ENCODE peak calls at places on chromosomes 5 and 9, in nine cellular contexts. One of them, this sample, is unnamed. For H3K4me1, the result is how much of the 10 kb centered on the place peaks cover.

GRCh38 chr5:97838214-97838613 is 655.2 kb upstream of the RIOK2 start:
- DNase-seq in hepatocyte: no peak
- DNase-seq in fibroblast of lung: peak
- DNase-seq in H9: no peak
- DNase-seq in mammary epithelial cell: peak
- DNase-seq in HCT116: peak
- DNase-seq in mesenchymal stem cell: peak
- DNase-seq in GM23338: no peak
- DNase-seq in GM23248: peak
- DNase-seq in this sample: peak

GRCh38 chr9:93601666-93602065 is 25.3 kb downstream of the PHF2 start:
- DNase-seq in hepatocyte: no peak
- DNase-seq in fibroblast of lung: no peak
- DNase-seq in H9: no peak
- DNase-seq in mammary epithelial cell: no peak
- DNase-seq in HCT116: no peak
- DNase-seq in mesenchymal stem cell: no peak
- DNase-seq in GM23338: no peak
- DNase-seq in GM23248: no peak
- DNase-seq in this sample: no peak

GRCh38 chr9:87140142-87140541 is 192.8 kb upstream of the GAS1 start:
- DNase-seq in hepatocyte: no peak
- DNase-seq in fibroblast of lung: no peak
- DNase-seq in H9: no peak
- DNase-seq in mammary epithelial cell: no peak
- DNase-seq in HCT116: no peak
- DNase-seq in mesenchymal stem cell: no peak
- DNase-seq in GM23338: no peak
- DNase-seq in GM23248: no peak
- DNase-seq in this sample: no peak

GRCh38 chr5:173645437-173645807 is 29.0 kb upstream of the BOD1 start:
- DNase-seq in hepatocyte: peak
- DNase-seq in fibroblast of lung: no peak
- DNase-seq in H9: peak
- DNase-seq in mammary epithelial cell: no peak
- DNase-seq in HCT116: no peak
- DNase-seq in mesenchymal stem cell: peak
- DNase-seq in GM23338: peak
- DNase-seq in GM23248: peak
- DNase-seq in this sample: peak

GRCh38 chr5:156359452-156359851 is 32.5 kb downstream of the SGCD start:
- DNase-seq in hepatocyte: no peak
- DNase-seq in fibroblast of lung: peak
- DNase-seq in H9: no peak
- DNase-seq in mammary epithelial cell: no peak
- DNase-seq in HCT116: no peak
- DNase-seq in mesenchymal stem cell: peak
- DNase-seq in GM23338: no peak
- DNase-seq in GM23248: peak
- DNase-seq in this sample: peak

GRCh38 chr5:120396186-120396585 is 67.9 kb upstream of the PRR16 start:
- DNase-seq in hepatocyte: no peak
- DNase-seq in fibroblast of lung: peak
- DNase-seq in H9: no peak
- DNase-seq in mammary epithelial cell: peak
- DNase-seq in HCT116: no peak
- DNase-seq in mesenchymal stem cell: peak
- DNase-seq in GM23338: no peak
- DNase-seq in GM23248: peak
- DNase-seq in this sample: peak

GRCh38 chr5:145510324-145510723 is 324.8 kb downstream of the PRELID2 start:
- DNase-seq in hepatocyte: peak
- DNase-seq in fibroblast of lung: peak
- DNase-seq in H9: no peak
- DNase-seq in mammary epithelial cell: no peak
- DNase-seq in HCT116: no peak
- DNase-seq in mesenchymal stem cell: peak
- DNase-seq in GM23338: peak
- DNase-seq in GM23248: peak
- DNase-seq in this sample: peak

GRCh38 chr5:134995850-134996402 is 28.2 kb downstream of the CATSPER3 start:
- DNase-seq in hepatocyte: no peak
- DNase-seq in fibroblast of lung: no peak
- DNase-seq in H9: no peak
- DNase-seq in mammary epithelial cell: no peak
- DNase-seq in HCT116: no peak
- DNase-seq in mesenchymal stem cell: no peak
- DNase-seq in GM23338: no peak
- DNase-seq in GM23248: no peak
- DNase-seq in this sample: no peak

GRCh38 chr5:51604324-51604723 is 221.1 kb downstream of the ISL1 start:
- DNase-seq in hepatocyte: no peak
- DNase-seq in fibroblast of lung: no peak
- DNase-seq in H9: no peak
- DNase-seq in mammary epithelial cell: no peak
- DNase-seq in HCT116: no peak
- DNase-seq in mesenchymal stem cell: no peak
- DNase-seq in GM23338: no peak
- DNase-seq in GM23248: no peak
- DNase-seq in this sample: no peak

GRCh38 chr5:97094579-97095317 is 47.7 kb downstream of the LIX1 start:
- DNase-seq in hepatocyte: no peak
- DNase-seq in fibroblast of lung: no peak
- DNase-seq in H9: no peak
- DNase-seq in mammary epithelial cell: no peak
- DNase-seq in HCT116: no peak
- DNase-seq in mesenchymal stem cell: no peak
- DNase-seq in GM23338: no peak
- DNase-seq in GM23248: no peak
- DNase-seq in this sample: no peak

GRCh38 chr5:57032151-57032551 is 80.2 kb upstream of the MIER3 start:
- DNase-seq in hepatocyte: peak
- DNase-seq in fibroblast of lung: no peak
- DNase-seq in H9: no peak
- DNase-seq in mammary epithelial cell: peak
- DNase-seq in HCT116: peak
- DNase-seq in mesenchymal stem cell: no peak
- DNase-seq in GM23338: no peak
- DNase-seq in GM23248: no peak
- DNase-seq in this sample: no peak

GRCh38 chr5:36396640-36397039 is 94.9 kb upstream of the RANBP3L start:
- DNase-seq in hepatocyte: no peak
- DNase-seq in fibroblast of lung: peak
- DNase-seq in H9: no peak
- DNase-seq in mammary epithelial cell: no peak
- DNase-seq in HCT116: no peak
- DNase-seq in mesenchymal stem cell: peak
- DNase-seq in GM23338: no peak
- DNase-seq in GM23248: peak
- DNase-seq in this sample: peak

GRCh38 chr9:136629879-136630661 is 32.6 kb upstream of the EGFL7 start:
- DNase-seq in hepatocyte: peak
- DNase-seq in fibroblast of lung: peak
- DNase-seq in H9: peak
- DNase-seq in mammary epithelial cell: peak
- DNase-seq in HCT116: no peak
- DNase-seq in mesenchymal stem cell: peak
- DNase-seq in GM23338: peak
- DNase-seq in GM23248: peak
- DNase-seq in this sample: peak

GRCh38 chr5:1336106-1336561 is 8.8 kb downstream of the CLPTM1L start:
- DNase-seq in hepatocyte: no peak
- DNase-seq in fibroblast of lung: no peak
- DNase-seq in H9: no peak
- DNase-seq in mammary epithelial cell: no peak
- DNase-seq in HCT116: no peak
- DNase-seq in mesenchymal stem cell: no peak
- DNase-seq in GM23338: no peak
- DNase-seq in GM23248: no peak
- DNase-seq in this sample: no peak

GRCh38 chr5:40991981-40992559 is 79.1 kb downstream of the MROH2B start:
- DNase-seq in hepatocyte: no peak
- DNase-seq in fibroblast of lung: no peak
- DNase-seq in H9: no peak
- DNase-seq in mammary epithelial cell: no peak
- DNase-seq in HCT116: no peak
- DNase-seq in mesenchymal stem cell: no peak
- DNase-seq in GM23338: no peak
- DNase-seq in GM23248: no peak
- DNase-seq in this sample: no peak

GRCh38 chr5:55223219-55223987 is 3.7 kb downstream of the MCIDAS start:
- DNase-seq in hepatocyte: peak
- DNase-seq in fibroblast of lung: no peak
- DNase-seq in H9: peak
- DNase-seq in mammary epithelial cell: no peak
- DNase-seq in HCT116: no peak
- DNase-seq in mesenchymal stem cell: peak
- DNase-seq in GM23338: peak
- DNase-seq in GM23248: no peak
- DNase-seq in this sample: no peak
- H2AFZ ChIP-seq in hepatocyte: peak
- H2AFZ ChIP-seq in fibroblast of lung: no peak
- H2AFZ ChIP-seq in H9: no peak
- H2AFZ ChIP-seq in mammary epithelial cell: no peak
- H2AFZ ChIP-seq in HCT116: no peak
- H2AFZ ChIP-seq in mesenchymal stem cell: peak
- H2AFZ ChIP-seq in GM23338: peak
- H2AFZ ChIP-seq in GM23248: no peak
- H2AFZ ChIP-seq in this sample: peak

GRCh38 chr9:36392489-36392888 is 7.6 kb downstream of the RNF38 start:
- DNase-seq in hepatocyte: no peak
- DNase-seq in fibroblast of lung: peak
- DNase-seq in H9: no peak
- DNase-seq in mammary epithelial cell: no peak
- DNase-seq in HCT116: no peak
- DNase-seq in mesenchymal stem cell: peak
- DNase-seq in GM23338: no peak
- DNase-seq in GM23248: no peak
- DNase-seq in this sample: peak

GRCh38 chr9:36386396-36386795 is 13.7 kb downstream of the RNF38 start:
- DNase-seq in hepatocyte: no peak
- DNase-seq in fibroblast of lung: no peak
- DNase-seq in H9: no peak
- DNase-seq in mammary epithelial cell: peak
- DNase-seq in HCT116: no peak
- DNase-seq in mesenchymal stem cell: no peak
- DNase-seq in GM23338: no peak
- DNase-seq in GM23248: no peak
- DNase-seq in this sample: no peak

DNA sequence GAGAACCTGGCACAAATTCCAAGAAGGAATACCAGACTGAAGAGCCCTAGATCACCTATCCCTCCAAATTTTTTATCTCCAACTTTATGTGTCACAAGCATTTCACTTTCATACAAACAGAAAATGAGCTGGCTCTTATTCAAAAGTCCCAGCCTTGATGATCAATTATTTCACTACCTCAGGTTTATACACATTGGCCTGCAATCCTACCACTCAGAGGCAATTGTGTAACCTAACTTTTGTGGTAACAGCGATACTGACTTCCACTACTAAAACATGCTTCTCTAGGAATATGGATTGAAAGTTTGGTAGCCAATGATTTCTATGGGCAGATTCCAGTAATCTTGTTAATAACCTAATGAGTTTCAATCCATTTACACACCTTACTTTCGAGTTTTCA is 10.5 kb downstream of the RNF38 start:
- DNase-seq in hepatocyte: no peak
- DNase-seq in fibroblast of lung: no peak
- DNase-seq in H9: no peak
- DNase-seq in mammary epithelial cell: no peak
- DNase-seq in HCT116: no peak
- DNase-seq in mesenchymal stem cell: no peak
- DNase-seq in GM23338: no peak
- DNase-seq in GM23248: no peak
- DNase-seq in this sample: no peak
- H3K4me1 ChIP-seq in hepatocyte: under half
- H3K4me1 ChIP-seq in fibroblast of lung: under half
- H3K4me1 ChIP-seq in H9: under half
- H3K4me1 ChIP-seq in mammary epithelial cell: under half
- H3K4me1 ChIP-seq in HCT116: under half
- H3K4me1 ChIP-seq in mesenchymal stem cell: under half
- H3K4me1 ChIP-seq in GM23338: half or more
- H3K4me1 ChIP-seq in GM23248: under half
- H3K4me1 ChIP-seq in this sample: under half

GRCh38 chr5:27234916-27235315 is 196.5 kb upstream of the CDH9 start:
- DNase-seq in hepatocyte: no peak
- DNase-seq in fibroblast of lung: no peak
- DNase-seq in H9: no peak
- DNase-seq in mammary epithelial cell: no peak
- DNase-seq in HCT116: no peak
- DNase-seq in mesenchymal stem cell: no peak
- DNase-seq in GM23338: no peak
- DNase-seq in GM23248: no peak
- DNase-seq in this sample: no peak

GRCh38 chr5:27241564-27242257 is 203.3 kb upstream of the CDH9 start:
- DNase-seq in hepatocyte: peak
- DNase-seq in fibroblast of lung: peak
- DNase-seq in H9: no peak
- DNase-seq in mammary epithelial cell: peak
- DNase-seq in HCT116: no peak
- DNase-seq in mesenchymal stem cell: peak
- DNase-seq in GM23338: no peak
- DNase-seq in GM23248: peak
- DNase-seq in this sample: peak

GRCh38 chr5:27242258-27242626 is 203.9 kb upstream of the CDH9 start:
- DNase-seq in hepatocyte: no peak
- DNase-seq in fibroblast of lung: no peak
- DNase-seq in H9: no peak
- DNase-seq in mammary epithelial cell: no peak
- DNase-seq in HCT116: no peak
- DNase-seq in mesenchymal stem cell: no peak
- DNase-seq in GM23338: no peak
- DNase-seq in GM23248: peak
- DNase-seq in this sample: no peak

DNA sequence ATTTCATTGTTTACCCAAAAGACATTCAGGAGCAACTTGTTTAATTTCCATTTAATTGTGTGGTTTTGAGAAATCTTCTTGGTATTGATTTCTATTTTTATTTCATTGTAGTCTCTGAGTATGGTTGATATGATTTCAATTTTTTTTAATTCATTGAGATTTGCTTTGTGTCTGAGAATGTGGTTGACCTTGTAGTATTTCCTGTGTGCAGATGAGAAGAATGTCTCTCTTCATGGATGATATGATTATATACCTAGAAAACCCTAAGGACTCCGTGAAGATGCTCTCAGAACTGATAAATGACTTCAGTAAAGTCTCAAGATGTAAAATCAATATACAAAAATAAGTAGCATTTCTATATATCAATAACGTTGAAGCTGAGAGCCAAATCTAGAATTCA is 202.4 kb upstream of the CDH9 start:
- DNase-seq in hepatocyte: no peak
- DNase-seq in fibroblast of lung: no peak
- DNase-seq in H9: no peak
- DNase-seq in mammary epithelial cell: no peak
- DNase-seq in HCT116: no peak
- DNase-seq in mesenchymal stem cell: no peak
- DNase-seq in GM23338: no peak
- DNase-seq in GM23248: no peak
- DNase-seq in this sample: no peak
- H2AFZ ChIP-seq in hepatocyte: no peak
- H2AFZ ChIP-seq in fibroblast of lung: no peak
- H2AFZ ChIP-seq in H9: no peak
- H2AFZ ChIP-seq in mammary epithelial cell: peak
- H2AFZ ChIP-seq in HCT116: no peak
- H2AFZ ChIP-seq in mesenchymal stem cell: no peak
- H2AFZ ChIP-seq in GM23338: no peak
- H2AFZ ChIP-seq in GM23248: no peak
- H2AFZ ChIP-seq in this sample: no peak

GRCh38 chr9:130215341-130216119 is 43.3 kb downstream of the NCS1 start:
- DNase-seq in hepatocyte: no peak
- DNase-seq in fibroblast of lung: peak
- DNase-seq in H9: no peak
- DNase-seq in mammary epithelial cell: peak
- DNase-seq in HCT116: no peak
- DNase-seq in mesenchymal stem cell: peak
- DNase-seq in GM23338: no peak
- DNase-seq in GM23248: peak
- DNase-seq in this sample: peak
- H3K4me1 ChIP-seq in hepatocyte: under half
- H3K4me1 ChIP-seq in fibroblast of lung: under half
- H3K4me1 ChIP-seq in H9: under half
- H3K4me1 ChIP-seq in mammary epithelial cell: under half
- H3K4me1 ChIP-seq in HCT116: under half
- H3K4me1 ChIP-seq in mesenchymal stem cell: under half
- H3K4me1 ChIP-seq in GM23338: under half
- H3K4me1 ChIP-seq in GM23248: under half
- H3K4me1 ChIP-seq in this sample: under half